ENCODE peak calls at places on chromosomes 7 and 10, in five cellular contexts. One of them, this sample, is unnamed.

GRCh38 chr7:36390199-36391090 is 783 bp downstream of the ANLN start:
- DNase-seq in K562: peak
- DNase-seq in HCT116: peak
- DNase-seq in H1: peak
- DNase-seq in SK-N-SH: peak
- DNase-seq in this sample: peak

GRCh38 chr7:68744036-68744435 is 854.2 kb upstream of the AUTS2 start:
- DNase-seq in SK-N-SH: no peak
- DNase-seq in H1: no peak
- DNase-seq in HCT116: no peak
- DNase-seq in K562: no peak
- DNase-seq in this sample: no peak

GRCh38 chr10:48885376-48885775 is 54.3 kb downstream of the LRRC18 start:
- DNase-seq in K562: peak
- DNase-seq in H1: peak
- DNase-seq in SK-N-SH: peak
- DNase-seq in HCT116: peak
- DNase-seq in this sample: peak

GRCh38 chr10:22899775-22900174 is 28.1 kb upstream of the ARMC3 start:
- DNase-seq in H1: no peak
- DNase-seq in SK-N-SH: no peak
- DNase-seq in HCT116: no peak
- DNase-seq in K562: no peak
- DNase-seq in this sample: no peak

GRCh38 chr10:72044417-72045041 is 43.8 kb downstream of the SPOCK2 start:
- DNase-seq in SK-N-SH: peak
- DNase-seq in K562: no peak
- DNase-seq in HCT116: no peak
- DNase-seq in H1: no peak
- DNase-seq in this sample: no peak

GRCh38 chr7:155644971-155645509 is 579 bp downstream of the RBM33 start:
- DNase-seq in HCT116: no peak
- DNase-seq in K562: peak
- DNase-seq in SK-N-SH: peak
- DNase-seq in H1: no peak
- DNase-seq in this sample: peak

GRCh38 chr10:50331486-50331885 is 80.2 kb upstream of the ASAH2 start:
- DNase-seq in H1: no peak
- DNase-seq in K562: no peak
- DNase-seq in SK-N-SH: no peak
- DNase-seq in HCT116: no peak
- DNase-seq in this sample: no peak

GRCh38 chr7:67377939-67378862 is 381.6 kb downstream of the TYW1 start:
- DNase-seq in HCT116: peak
- DNase-seq in K562: peak
- DNase-seq in SK-N-SH: peak
- DNase-seq in H1: peak
- DNase-seq in this sample: peak

GRCh38 chr7:148287538-148287937 is 303.0 kb upstream of the C7orf33 start:
- DNase-seq in SK-N-SH: no peak
- DNase-seq in H1: no peak
- DNase-seq in K562: no peak
- DNase-seq in HCT116: no peak
- DNase-seq in this sample: no peak

GRCh38 chr7:102073931-102074880 is 212.5 kb upstream of the SH2B2 start:
- DNase-seq in HCT116: no peak
- DNase-seq in SK-N-SH: no peak
- DNase-seq in H1: no peak
- DNase-seq in K562: no peak
- DNase-seq in this sample: no peak

DNA sequence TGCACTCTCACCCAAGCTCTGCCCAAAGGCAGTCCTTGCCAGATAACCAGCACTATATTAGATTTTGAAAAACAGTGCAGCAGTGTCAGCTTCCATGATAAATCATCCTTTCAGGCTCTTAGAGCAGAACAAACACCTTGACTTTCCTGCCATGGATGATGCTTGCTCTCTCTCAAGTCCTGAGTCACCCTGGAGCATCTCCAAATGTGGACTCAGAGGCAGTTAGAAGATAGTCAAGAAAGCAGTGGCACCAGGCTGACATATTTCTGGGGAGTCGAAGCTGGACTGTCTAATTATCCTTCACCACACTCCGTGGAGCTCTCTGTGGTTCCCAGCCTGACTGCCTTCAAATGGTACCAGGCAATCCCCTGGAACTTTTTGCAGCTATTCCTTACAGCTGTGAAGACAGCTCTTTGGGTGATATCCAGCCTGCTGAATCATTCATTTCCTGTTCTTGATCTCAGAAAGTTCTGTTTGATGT is 234.1 kb downstream of the C7orf25 start:
- DNase-seq in K562: no peak
- DNase-seq in H1: no peak
- DNase-seq in SK-N-SH: no peak
- DNase-seq in HCT116: no peak
- DNase-seq in this sample: no peak
- TF ChIP-seq JUND in K562: no peak
- TF ChIP-seq JUND in H1: no peak
- TF ChIP-seq JUND in SK-N-SH: peak
- TF ChIP-seq JUND in HCT116: no peak
- TF ChIP-seq JUND in this sample: no peak

GRCh38 chr7:127066974-127067373 is 185.8 kb downstream of the GRM8 start:
- DNase-seq in H1: no peak
- DNase-seq in SK-N-SH: no peak
- DNase-seq in HCT116: no peak
- DNase-seq in K562: no peak
- DNase-seq in this sample: no peak
- TF ChIP-seq JUND in H1: no peak
- TF ChIP-seq JUND in SK-N-SH: no peak
- TF ChIP-seq JUND in HCT116: no peak
- TF ChIP-seq JUND in K562: no peak
- TF ChIP-seq JUND in this sample: no peak

GRCh38 chr7:130899071-130899451 is 165.1 kb upstream of the KLF14 start:
- DNase-seq in K562: no peak
- DNase-seq in SK-N-SH: no peak
- DNase-seq in H1: no peak
- DNase-seq in HCT116: no peak
- DNase-seq in this sample: no peak
- TF ChIP-seq JUND in K562: no peak
- TF ChIP-seq JUND in SK-N-SH: no peak
- TF ChIP-seq JUND in H1: no peak
- TF ChIP-seq JUND in HCT116: no peak
- TF ChIP-seq JUND in this sample: no peak

GRCh38 chr7:17099083-17099973 is 199.1 kb upstream of the AHR start:
- DNase-seq in HCT116: peak
- DNase-seq in H1: no peak
- DNase-seq in K562: no peak
- DNase-seq in SK-N-SH: no peak
- DNase-seq in this sample: peak

GRCh38 chr7:17098515-17098914 is 199.9 kb upstream of the AHR start:
- DNase-seq in SK-N-SH: no peak
- DNase-seq in HCT116: no peak
- DNase-seq in H1: no peak
- DNase-seq in K562: no peak
- DNase-seq in this sample: no peak

GRCh38 chr7:17097668-17098297 is 200.7 kb upstream of the AHR start:
- DNase-seq in K562: no peak
- DNase-seq in SK-N-SH: no peak
- DNase-seq in H1: no peak
- DNase-seq in HCT116: no peak
- DNase-seq in this sample: no peak

GRCh38 chr7:17095951-17096350 is 202.5 kb upstream of the AHR start:
- DNase-seq in HCT116: no peak
- DNase-seq in SK-N-SH: no peak
- DNase-seq in K562: no peak
- DNase-seq in H1: no peak
- DNase-seq in this sample: no peak

GRCh38 chr7:17095001-17095574 is 203.4 kb upstream of the AHR start:
- DNase-seq in K562: no peak
- DNase-seq in HCT116: no peak
- DNase-seq in SK-N-SH: no peak
- DNase-seq in H1: no peak
- DNase-seq in this sample: no peak
- TF ChIP-seq JUND in K562: no peak
- TF ChIP-seq JUND in HCT116: no peak
- TF ChIP-seq JUND in SK-N-SH: no peak
- TF ChIP-seq JUND in H1: no peak
- TF ChIP-seq JUND in this sample: peak

GRCh38 chr7:133310232-133310852 is 57.5 kb downstream of the EXOC4 start:
- DNase-seq in HCT116: no peak
- DNase-seq in SK-N-SH: no peak
- DNase-seq in H1: no peak
- DNase-seq in K562: no peak
- DNase-seq in this sample: no peak
- TF ChIP-seq JUND in HCT116: no peak
- TF ChIP-seq JUND in SK-N-SH: no peak
- TF ChIP-seq JUND in H1: no peak
- TF ChIP-seq JUND in K562: no peak
- TF ChIP-seq JUND in this sample: no peak

GRCh38 chr10:20966426-20966825 is 69.3 kb upstream of the NEBL start:
- DNase-seq in K562: no peak
- DNase-seq in SK-N-SH: no peak
- DNase-seq in H1: no peak
- DNase-seq in HCT116: no peak
- DNase-seq in this sample: no peak

GRCh38 chr10:20970044-20970443 is 72.9 kb upstream of the NEBL start:
- DNase-seq in H1: no peak
- DNase-seq in HCT116: no peak
- DNase-seq in SK-N-SH: no peak
- DNase-seq in K562: no peak
- DNase-seq in this sample: no peak

GRCh38 chr10:20971901-20972300 is 74.8 kb upstream of the NEBL start:
- DNase-seq in SK-N-SH: no peak
- DNase-seq in HCT116: no peak
- DNase-seq in K562: no peak
- DNase-seq in H1: no peak
- DNase-seq in this sample: no peak

GRCh38 chr10:20975236-20975635 is 78.1 kb upstream of the NEBL start:
- DNase-seq in SK-N-SH: no peak
- DNase-seq in H1: no peak
- DNase-seq in HCT116: no peak
- DNase-seq in K562: no peak
- DNase-seq in this sample: no peak

GRCh38 chr10:20970708-20971107 is 73.6 kb upstream of the NEBL start:
- DNase-seq in K562: no peak
- DNase-seq in H1: no peak
- DNase-seq in HCT116: no peak
- DNase-seq in SK-N-SH: no peak
- DNase-seq in this sample: no peak
- TF ChIP-seq JUND in K562: no peak
- TF ChIP-seq JUND in H1: no peak
- TF ChIP-seq JUND in HCT116: no peak
- TF ChIP-seq JUND in SK-N-SH: no peak
- TF ChIP-seq JUND in this sample: no peak

DNA sequence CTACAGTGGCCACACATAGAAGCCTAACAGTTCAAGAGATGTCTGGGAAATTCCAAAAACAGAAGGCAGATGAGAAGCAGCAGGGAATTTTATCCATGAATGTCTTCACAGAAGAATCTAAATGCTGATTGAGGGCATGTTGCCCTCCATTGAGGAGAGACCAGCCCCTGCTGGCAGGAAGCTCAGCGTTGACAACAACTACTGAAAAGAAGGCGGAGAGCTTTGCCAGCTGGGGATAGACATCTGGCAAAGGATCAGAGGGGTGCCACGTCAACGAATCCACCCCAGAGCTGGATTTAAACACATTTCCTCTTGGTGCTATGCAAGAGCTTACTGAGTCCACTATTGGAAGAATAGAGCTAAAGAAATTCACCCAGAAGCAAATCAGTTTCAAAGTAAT is 64.6 kb downstream of the GRM3 start:
- DNase-seq in H1: peak
- DNase-seq in K562: no peak
- DNase-seq in HCT116: no peak
- DNase-seq in SK-N-SH: no peak
- DNase-seq in this sample: no peak
- TF ChIP-seq JUND in H1: no peak
- TF ChIP-seq JUND in K562: no peak
- TF ChIP-seq JUND in HCT116: no peak
- TF ChIP-seq JUND in SK-N-SH: no peak
- TF ChIP-seq JUND in this sample: no peak

GRCh38 chr7:39700165-39700564 is 76.8 kb downstream of the RALA start:
- DNase-seq in SK-N-SH: no peak
- DNase-seq in HCT116: no peak
- DNase-seq in K562: no peak
- DNase-seq in H1: no peak
- DNase-seq in this sample: no peak

GRCh38 chr7:39702133-39702532 is 78.8 kb downstream of the RALA start:
- DNase-seq in H1: no peak
- DNase-seq in SK-N-SH: no peak
- DNase-seq in K562: no peak
- DNase-seq in HCT116: no peak
- DNase-seq in this sample: no peak

GRCh38 chr7:39703143-39703542 is 79.8 kb downstream of the RALA start:
- DNase-seq in H1: no peak
- DNase-seq in SK-N-SH: peak
- DNase-seq in K562: no peak
- DNase-seq in HCT116: no peak
- DNase-seq in this sample: no peak

GRCh38 chr7:39697481-39697880 is 74.1 kb downstream of the RALA start:
- DNase-seq in HCT116: no peak
- DNase-seq in SK-N-SH: no peak
- DNase-seq in K562: no peak
- DNase-seq in H1: no peak
- DNase-seq in this sample: no peak

GRCh38 chr7:39700932-39701331 is 77.6 kb downstream of the RALA start:
- DNase-seq in HCT116: no peak
- DNase-seq in K562: no peak
- DNase-seq in H1: no peak
- DNase-seq in SK-N-SH: no peak
- DNase-seq in this sample: no peak
- TF ChIP-seq JUND in HCT116: no peak
- TF ChIP-seq JUND in K562: no peak
- TF ChIP-seq JUND in H1: no peak
- TF ChIP-seq JUND in SK-N-SH: no peak
- TF ChIP-seq JUND in this sample: no peak

This sample was measured in T47D.